ENCODE peak calls at places on chromosomes 16 and 17, in seven cellular contexts. R is CD4-positive, alpha-beta memory T cell; V is nucleus accumbens; C is KBM-7; K is astrocyte of the spinal cord; G is RPMI8226; B is stimulated activated CD8-positive, alpha-beta memory T cell treated with anti-CD3 and anti-CD28 coated beads, Interleukin-15, amount 100 ng/mL, for 1 hour. Y is an unnamed sample.

GRCh38 chr17:80195671-80196529 is 24.2 kb downstream of the SGSH start:
- DNase-seq in R (peak; percentile 54), V (no peak), C (peak; percentile 60), K (peak; percentile 5), G (peak; percentile 40), B (peak; percentile 24), Y (peak; percentile 56)

GRCh38 chr16:55605756-55606155 is 39.3 kb downstream of the CAPNS2 start:
- DNase-seq in R (no peak), V (no peak), C (no peak), K (no peak), G (no peak), B (no peak), Y (no peak)

GRCh38 chr16:66127459-66128362 is 238.8 kb upstream of the CDH5 start:
- DNase-seq in R (no peak), V (no peak), C (no peak), K (no peak), G (no peak), B (no peak), Y (no peak)

GRCh38 chr17:48522031-48522593 is 8.7 kb downstream of the HOXB1 start:
- DNase-seq in R (no peak), V (no peak), C (no peak), K (peak; percentile 29), G (peak; percentile 11), B (no peak), Y (no peak)

GRCh38 chr16:56609463-56609921 is 1.1 kb downstream of the MT2A start:
- DNase-seq in R (peak; percentile 81), V (no peak), C (peak; percentile 85), K (peak; percentile 92), G (peak; percentile 98), B (peak; percentile 45), Y (peak; percentile 84)

GRCh38 chr17:82173351-82174041 is 39.1 kb downstream of the CCDC57 start:
- DNase-seq in R (no peak), V (no peak), C (no peak), K (no peak), G (no peak), B (no peak), Y (no peak)

GRCh38 chr17:57407287-57408063 is 151.2 kb downstream of the MSI2 start:
- DNase-seq in R (no peak), V (no peak), C (no peak), K (peak; percentile 39), G (no peak), B (no peak), Y (no peak)

GRCh38 chr17:50634123-50634914 is at the start of gene ABCC3:
- DNase-seq in R (no peak), V (no peak), C (no peak), K (no peak), G (peak; percentile 43), B (no peak), Y (no peak)

GRCh38 chr17:83100220-83100852 is 20.9 kb downstream of the METRNL start:
- DNase-seq in R (no peak), V (no peak), C (no peak), K (no peak), G (peak; percentile 52), B (no peak), Y (no peak)

GRCh38 chr17:16106161-16106891 is 106.7 kb downstream of the TTC19 start:
- DNase-seq in R (no peak), V (no peak), C (peak; percentile 3), K (peak; percentile 50), G (no peak), B (no peak), Y (no peak)

GRCh38 chr16:23229714-23230113 is 47.2 kb downstream of the SCNN1G start:
- DNase-seq in R (no peak), V (no peak), C (no peak), K (no peak), G (no peak), B (no peak), Y (no peak)

GRCh38 chr16:51113254-51114125 is 37.6 kb downstream of the SALL1 start:
- DNase-seq in R (no peak), V (no peak), C (no peak), K (no peak), G (peak; percentile 20), B (no peak), Y (no peak)

GRCh38 chr17:39153541-39154111 is 2.2 kb upstream of the PLXDC1 start:
- DNase-seq in R (peak; percentile 87), V (peak; percentile 77), C (peak; percentile 93), K (peak; percentile 89), G (peak; percentile 82), B (peak; percentile 92), Y (peak; percentile 84)

GRCh38 chr17:51946311-51946710 is 212.2 kb downstream of the CA10 start:
- DNase-seq in R (no peak), V (no peak), C (no peak), K (no peak), G (no peak), B (no peak), Y (no peak)

GRCh38 chr16:50275428-50276127 is 9.2 kb downstream of the ADCY7 start:
- DNase-seq in R (no peak), V (no peak), C (no peak), K (no peak), G (peak; percentile 82), B (no peak), Y (no peak)

GRCh38 chr16:83755391-83755790 is 52.4 kb upstream of the HSBP1 start:
- DNase-seq in R (no peak), V (no peak), C (no peak), K (no peak), G (no peak), B (no peak), Y (no peak)

GRCh38 chr17:42023524-42024349 is 3.8 kb downstream of the NKIRAS2 start:
- DNase-seq in R (no peak), V (no peak), C (peak; percentile 85), K (no peak), G (no peak), B (no peak), Y (no peak)

GRCh38 chr16:27304102-27304501 is 9.7 kb upstream of the IL4R start:
- DNase-seq in R (no peak), V (no peak), C (no peak), K (no peak), G (no peak), B (no peak), Y (no peak)

GRCh38 chr17:42252528-42253172 is 23.5 kb downstream of the STAT5B start:
- DNase-seq in R (no peak), V (no peak), C (no peak), K (no peak), G (no peak), B (no peak), Y (no peak)

GRCh38 chr16:1980026-1980769 is 1.1 kb downstream of the NOXO1 start:
- DNase-seq in R (no peak), V (no peak), C (no peak), K (no peak), G (peak; percentile 78), B (no peak), Y (no peak)

GRCh38 chr16:60151987-60152386 is 1417.9 kb upstream of the GOT2 start:
- DNase-seq in R (no peak), V (no peak), C (no peak), K (no peak), G (no peak), B (no peak), Y (no peak)

GRCh38 chr17:8872036-8872704 is 4.7 kb upstream of the PIK3R6 start:
- DNase-seq in R (no peak), V (no peak), C (peak; percentile 66), K (no peak), G (no peak), B (no peak), Y (no peak)

GRCh38 chr16:89185062-89185751 is 13.7 kb downstream of the CDH15 start:
- DNase-seq in R (peak; percentile 63), V (no peak), C (no peak), K (no peak), G (no peak), B (no peak), Y (peak; percentile 48)

GRCh38 chr16:88970095-88970494 is 6.9 kb downstream of the CBFA2T3 start:
- DNase-seq in R (no peak), V (no peak), C (no peak), K (no peak), G (peak; percentile 49), B (no peak), Y (no peak)

GRCh38 chr17:28896884-28897768 is at the start of gene FLOT2:
- DNase-seq in R (peak; percentile 71), V (no peak), C (peak; percentile 58), K (peak; percentile 13), G (peak; percentile 69), B (peak; percentile 26), Y (peak; percentile 73)

GRCh38 chr16:65525743-65526142 is 403.9 kb upstream of the CDH11 start:
- DNase-seq in R (no peak), V (no peak), C (no peak), K (no peak), G (no peak), B (no peak), Y (no peak)

GRCh38 chr16:14101415-14101814 is 30.3 kb downstream of the MRTFB start:
- DNase-seq in R (no peak), V (no peak), C (no peak), K (no peak), G (peak; percentile 22), B (no peak), Y (no peak)

GRCh38 chr16:56914896-56915295 is 17.0 kb upstream of the HERPUD1 start:
- DNase-seq in R (no peak), V (no peak), C (no peak), K (no peak), G (no peak), B (no peak), Y (no peak)

GRCh38 chr16:88920618-88921602 is 54.5 kb upstream of the PABPN1L start:
- DNase-seq in R (no peak), V (no peak), C (peak; percentile 91), K (peak; percentile 40), G (no peak), B (no peak), Y (no peak)

GRCh38 chr16:50584033-50584722 is 36.0 kb downstream of the NKD1 start:
- DNase-seq in R (no peak), V (no peak), C (peak; percentile 77), K (no peak), G (no peak), B (no peak), Y (no peak)